ENCODE peak calls at places on chromosomes 2 and 18, in nine cellular contexts. N, D, S, Z, U, G, Q, X and O are unnamed samples.

GRCh38 chr2:206239157-206239556 is 35.3 kb upstream of the ZDBF2 start:
- DNase-seq in N (no peak), D (no peak), S (no peak), Z (no peak), U (no peak), G (no peak), Q (no peak), X (no peak), O (no peak)

GRCh38 chr18:59516356-59517155 is 157.5 kb upstream of the LMAN1 start:
- DNase-seq in N (peak), D (peak), S (peak), Z (peak), U (peak), G (no peak), Q (peak), X (peak), O (no peak)

GRCh38 chr2:145404690-145405089 is 884.8 kb upstream of the ZEB2 start:
- DNase-seq in N (no peak), D (no peak), S (no peak), Z (no peak), U (no peak), G (no peak), Q (no peak), X (no peak), O (no peak)

GRCh38 chr18:63320041-63320689 is 596 bp upstream of the BCL2 start:
- DNase-seq in N (peak), D (peak), S (no peak), Z (peak), U (peak), G (peak), Q (peak), X (peak), O (peak)

GRCh38 chr2:172672999-172673726 is 62.5 kb upstream of the RAPGEF4 start:
- DNase-seq in N (peak), D (no peak), S (no peak), Z (peak), U (no peak), G (no peak), Q (peak), X (peak), O (no peak)

GRCh38 chr18:80106482-80107051 is 2.5 kb upstream of the ADNP2 start:
- DNase-seq in N (no peak), D (no peak), S (no peak), Z (no peak), U (no peak), G (no peak), Q (no peak), X (no peak), O (no peak)

GRCh38 chr18:62863629-62864028 is 148.3 kb downstream of the PHLPP1 start:
- DNase-seq in N (no peak), D (no peak), S (no peak), Z (no peak), U (peak), G (no peak), Q (no peak), X (peak), O (no peak)

GRCh38 chr2:16773080-16773713 is 107.6 kb upstream of the CYRIA start:
- DNase-seq in N (peak), D (peak), S (no peak), Z (no peak), U (peak), G (peak), Q (peak), X (peak), O (no peak)

GRCh38 chr2:13537771-13538349 is 821.1 kb downstream of the TRIB2 start:
- DNase-seq in N (no peak), D (no peak), S (no peak), Z (no peak), U (no peak), G (no peak), Q (no peak), X (no peak), O (no peak)